ENCODE peak calls at places on chromosome 12, in six cellular contexts. W, Z, B, J, E and K are unnamed samples.

GRCh38 chr12:77842430-77842829 is 11.7 kb downstream of the NAV3 start:
- DNase-seq in B (no peak), Z (no peak), W (peak), J (no peak), E (no peak), K (no peak)

GRCh38 chr12:95532851-95533250 is 18.4 kb downstream of the USP44 start:
- DNase-seq in J (peak), E (no peak), W (no peak), B (no peak), Z (no peak), K (no peak)

GRCh38 chr12:117547209-117547608 is 185.8 kb upstream of the NOS1 start:
- DNase-seq in E (no peak), J (no peak), W (no peak), Z (no peak), B (no peak), K (no peak)

GRCh38 chr12:39619660-39620433 is at the start of gene ABCD2:
- DNase-seq in B (peak), J (peak), Z (peak), W (peak), E (peak), K (peak)

GRCh38 chr12:115941362-115941761 is 336.1 kb downstream of the MED13L start:
- DNase-seq in Z (no peak), J (peak), B (no peak), E (no peak), W (no peak), K (no peak)

GRCh38 chr12:8078400-8078799 is 3.7 kb upstream of the NECAP1 start:
- DNase-seq in J (peak), W (no peak), E (no peak), B (peak), Z (no peak), K (peak)

GRCh38 chr12:123242083-123242904 is 9.1 kb downstream of the MTRFR start:
- DNase-seq in E (no peak), B (no peak), Z (no peak), W (no peak), J (no peak), K (no peak)

GRCh38 chr12:106883421-106883820 is 72.3 kb upstream of the TMEM263 start:
- DNase-seq in B (no peak), Z (no peak), E (no peak), J (peak), W (no peak), K (no peak)

GRCh38 chr12:122880668-122881067 is 15.3 kb downstream of the VPS37B start:
- DNase-seq in Z (no peak), W (no peak), B (no peak), J (peak), E (peak), K (peak)

GRCh38 chr12:132218915-132219314 is 74.7 kb downstream of the NOC4L start:
- DNase-seq in J (no peak), B (peak), W (no peak), E (peak), Z (no peak), K (peak)

GRCh38 chr12:42382013-42382696 is 56.2 kb downstream of the PPHLN1 start:
- DNase-seq in W (no peak), B (no peak), J (no peak), Z (no peak), E (no peak), K (no peak)

GRCh38 chr12:67827820-67828383 is 161.3 kb upstream of the IFNG-AS1 start:
- DNase-seq in W (no peak), Z (peak), J (peak), E (peak), B (no peak), K (peak)

GRCh38 chr12:68392376-68392775 is 60.2 kb upstream of the MDM1 start:
- DNase-seq in W (no peak), J (no peak), Z (no peak), E (no peak), B (no peak), K (no peak)

GRCh38 chr12:95201056-95201670 is 16.1 kb downstream of the FGD6 start:
- DNase-seq in J (no peak), Z (no peak), E (peak), W (no peak), B (no peak), K (peak)

GRCh38 chr12:116525418-116526001 is 33.7 kb upstream of the MAP1LC3B2 start:
- DNase-seq in W (peak), B (no peak), E (peak), J (peak), Z (peak), K (no peak)

GRCh38 chr12:64670856-64671639 is 60.8 kb downstream of the RASSF3 start:
- DNase-seq in W (no peak), E (no peak), Z (no peak), J (peak), B (no peak), K (no peak)

GRCh38 chr12:111298583-111299436 is 70.1 kb downstream of the PHETA1 start:
- DNase-seq in E (peak), J (peak), B (peak), Z (peak), W (no peak), K (peak)

GRCh38 chr12:9897524-9897923 is 16.2 kb downstream of the KLRF2 start:
- DNase-seq in E (no peak), B (no peak), J (no peak), W (no peak), Z (no peak), K (no peak)

GRCh38 chr12:16324772-16325171 is 22.7 kb upstream of the MGST1 start:
- DNase-seq in E (no peak), J (no peak), Z (no peak), W (no peak), B (no peak), K (no peak)

GRCh38 chr12:3523728-3524127 is 32.7 kb downstream of the PRMT8 start:
- DNase-seq in Z (no peak), E (no peak), B (no peak), W (no peak), J (no peak), K (no peak)

GRCh38 chr12:122052285-122052684 is 26.3 kb upstream of the MLXIP start:
- DNase-seq in E (no peak), Z (no peak), J (no peak), B (no peak), W (peak), K (no peak)

DNA sequence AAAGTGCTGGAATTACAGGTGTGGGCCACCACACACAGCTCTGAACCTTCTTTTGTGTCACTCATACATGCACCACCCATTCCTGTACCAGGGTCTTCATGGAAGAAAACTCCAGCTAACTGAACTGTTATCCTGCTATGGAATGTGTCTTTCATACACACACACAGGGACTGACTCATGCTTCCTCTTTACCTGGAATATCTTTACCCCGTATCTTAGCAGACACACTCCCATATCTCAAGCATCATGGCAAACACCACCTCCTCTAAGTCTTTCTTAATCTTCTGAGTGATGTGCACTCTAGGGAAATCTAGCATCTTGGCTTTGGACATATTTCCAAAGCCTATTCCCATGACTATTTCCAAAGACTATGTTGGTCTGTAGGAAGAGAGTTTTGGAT is 35.0 kb upstream of the DTX1 start:
- DNase-seq in B (no peak), E (no peak), Z (no peak), W (no peak), J (no peak), K (no peak)
- H3K4me3 ChIP-seq in B (no peak), E (no peak), Z (no peak), W (no peak), J (no peak), K (no peak)

DNA sequence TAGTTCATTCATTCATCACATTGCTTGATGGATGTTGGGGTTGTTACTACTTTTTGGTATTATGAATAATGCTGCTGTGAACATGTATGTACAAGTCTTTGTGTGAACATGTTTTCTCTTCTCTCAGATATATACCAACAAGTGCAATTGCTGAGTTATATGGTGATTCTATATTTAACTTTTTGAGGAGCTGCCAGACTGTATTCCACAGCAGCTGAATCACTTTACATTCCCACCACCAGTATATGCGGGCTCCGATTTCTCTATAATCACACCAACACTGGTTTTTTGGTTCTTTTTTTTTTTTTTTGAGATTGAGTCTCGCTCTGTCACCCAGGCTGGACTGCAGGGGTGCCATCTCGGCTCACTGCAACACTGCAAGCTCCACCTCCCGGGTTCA is 22.2 kb upstream of the PLEKHG6 start:
- DNase-seq in W (no peak), Z (no peak), J (peak), B (peak), E (no peak), K (no peak)
- TF ChIP-seq CTCF in W (no peak), Z (no peak), J (no peak), B (no peak), E (no peak), K (no peak)

DNA sequence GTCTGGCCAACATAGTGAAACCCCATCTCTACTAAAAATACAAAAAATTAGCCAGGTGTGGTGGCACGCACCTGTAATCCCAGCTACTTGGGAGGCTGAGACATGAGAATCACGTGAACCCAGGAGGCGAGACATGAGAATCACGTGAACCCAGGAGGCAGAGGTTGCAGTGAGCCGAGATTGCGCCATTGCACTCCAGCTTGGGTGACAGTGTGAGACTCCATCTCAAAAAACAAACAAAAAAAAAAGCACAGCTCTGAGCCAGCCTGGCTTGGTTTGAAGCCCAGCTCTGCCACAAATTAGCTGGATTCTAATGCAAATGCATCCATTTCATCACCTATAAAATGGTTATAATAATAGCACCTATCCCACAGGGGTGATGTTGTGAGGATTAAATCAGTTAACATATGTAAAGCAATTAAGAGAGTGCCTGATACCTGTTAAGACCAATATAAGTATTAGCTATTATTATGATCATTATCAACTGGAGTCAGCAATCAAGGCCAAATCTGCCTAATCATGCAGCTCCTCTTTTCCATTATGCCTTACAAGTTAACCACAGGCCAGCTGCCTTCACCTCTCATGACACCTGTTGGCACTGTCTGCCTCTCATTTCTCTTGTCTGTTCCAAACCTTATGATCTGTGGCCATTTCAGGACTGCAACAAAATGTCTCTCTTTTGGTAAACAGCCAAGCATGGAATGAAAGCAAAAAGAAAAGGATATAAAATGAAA is 2.1 kb downstream of the GNPTAB start:
- DNase-seq in E (no peak), B (peak), W (no peak), J (no peak), Z (no peak), K (no peak)
- H3K4me3 ChIP-seq in E (no peak), B (peak), W (no peak), J (no peak), Z (peak), K (no peak)

GRCh38 chr12:120231316-120232011 is 30.6 kb upstream of the RPLP0 start:
- DNase-seq in J (peak), W (no peak), B (no peak), E (peak), Z (peak), K (no peak)
- TF ChIP-seq CTCF in J (peak), W (no peak), B (no peak), E (no peak), Z (no peak), K (no peak)

GRCh38 chr12:49664167-49664566 is 40.8 kb downstream of the PRPF40B start:
- DNase-seq in E (no peak), J (no peak), B (no peak), W (no peak), Z (no peak), K (no peak)

GRCh38 chr12:49658276-49658675 is 34.9 kb downstream of the PRPF40B start:
- DNase-seq in W (no peak), J (no peak), E (no peak), Z (no peak), B (no peak), K (no peak)

GRCh38 chr12:49659753-49660152 is 36.4 kb downstream of the PRPF40B start:
- DNase-seq in E (no peak), Z (no peak), J (no peak), W (no peak), B (no peak), K (no peak)

GRCh38 chr12:49662998-49663843 is 39.9 kb downstream of the PRPF40B start:
- DNase-seq in Z (peak), E (no peak), B (peak), W (peak), J (peak), K (peak)

DNA sequence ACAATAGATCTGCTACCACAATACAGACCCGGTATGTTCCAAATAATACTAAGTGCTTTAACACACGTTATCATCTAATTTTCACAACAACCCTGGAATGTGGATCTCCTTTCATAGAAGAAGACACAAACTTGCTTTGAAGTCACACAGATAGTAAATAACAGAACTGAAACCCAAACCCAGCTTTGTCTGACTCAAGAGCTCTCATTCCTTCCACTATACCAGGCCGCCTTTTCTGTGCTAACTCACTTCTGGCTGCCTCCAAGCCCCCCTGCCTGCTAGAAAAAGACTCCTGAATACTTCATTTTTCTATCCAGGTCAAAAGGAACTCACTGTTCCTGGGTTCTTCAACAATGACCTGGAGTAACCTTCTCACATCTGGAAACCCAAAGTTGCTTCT is 37.8 kb downstream of the PRPF40B start:
- DNase-seq in J (no peak), E (no peak), W (no peak), Z (no peak), B (peak), K (peak)
- H3K4me3 ChIP-seq in J (no peak), E (no peak), W (no peak), Z (no peak), B (no peak), K (no peak)

GRCh38 chr12:81257952-81258551 is 180.2 kb downstream of the ACSS3 start:
- DNase-seq in W (no peak), J (peak), Z (no peak), B (peak), E (no peak), K (peak)
- TF ChIP-seq CTCF in W (peak), J (peak), Z (peak), B (peak), E (peak), K (peak)